ENCODE peak calls at places on chromosomes 7 and 10, in nine cellular contexts. One of them, this sample, is unnamed.

GRCh38 chr10:118447478-118447877 is 105.4 kb upstream of the FAM204A start:
- DNase-seq in type B pancreatic cell: no peak
- DNase-seq in Calu3: no peak
- DNase-seq in cardiac muscle cell: peak; percentile 61
- DNase-seq in IMR-90: no peak
- DNase-seq in D721Med: no peak
- DNase-seq in GM13977: no peak
- DNase-seq in cardiac fibroblast: peak; percentile 14
- DNase-seq in foreskin fibroblast: peak; percentile 21
- DNase-seq in this sample: no peak

GRCh38 chr7:43628431-43628830 is 45.5 kb downstream of the STK17A start:
- DNase-seq in type B pancreatic cell: no peak
- DNase-seq in Calu3: no peak
- DNase-seq in cardiac muscle cell: no peak
- DNase-seq in IMR-90: no peak
- DNase-seq in D721Med: no peak
- DNase-seq in GM13977: no peak
- DNase-seq in cardiac fibroblast: peak; percentile 26
- DNase-seq in foreskin fibroblast: no peak
- DNase-seq in this sample: no peak

GRCh38 chr7:82593780-82594179 is 150.2 kb upstream of the CACNA2D1 start:
- DNase-seq in type B pancreatic cell: no peak
- DNase-seq in Calu3: no peak
- DNase-seq in cardiac muscle cell: no peak
- DNase-seq in IMR-90: peak; percentile 21
- DNase-seq in D721Med: no peak
- DNase-seq in GM13977: no peak
- DNase-seq in cardiac fibroblast: peak; percentile 11
- DNase-seq in foreskin fibroblast: no peak
- DNase-seq in this sample: no peak

GRCh38 chr10:9331583-9332008 is 1277.1 kb downstream of the GATA3 start:
- DNase-seq in type B pancreatic cell: no peak
- DNase-seq in Calu3: no peak
- DNase-seq in cardiac muscle cell: peak; percentile 73
- DNase-seq in IMR-90: peak; percentile 65
- DNase-seq in D721Med: peak; percentile 33
- DNase-seq in GM13977: peak; percentile 54
- DNase-seq in cardiac fibroblast: peak; percentile 76
- DNase-seq in foreskin fibroblast: peak; percentile 19
- DNase-seq in this sample: peak; percentile 52

GRCh38 chr7:22841954-22842353 is 19.3 kb upstream of the TOMM7 start:
- DNase-seq in type B pancreatic cell: no peak
- DNase-seq in Calu3: no peak
- DNase-seq in cardiac muscle cell: no peak
- DNase-seq in IMR-90: peak; percentile 47
- DNase-seq in D721Med: no peak
- DNase-seq in GM13977: no peak
- DNase-seq in cardiac fibroblast: no peak
- DNase-seq in foreskin fibroblast: peak; percentile 81
- DNase-seq in this sample: no peak

GRCh38 chr10:23755557-23755956 is 316.7 kb downstream of the OTUD1 start:
- DNase-seq in type B pancreatic cell: no peak
- DNase-seq in Calu3: peak; percentile 47
- DNase-seq in cardiac muscle cell: no peak
- DNase-seq in IMR-90: no peak
- DNase-seq in D721Med: no peak
- DNase-seq in GM13977: no peak
- DNase-seq in cardiac fibroblast: no peak
- DNase-seq in foreskin fibroblast: no peak
- DNase-seq in this sample: no peak

GRCh38 chr10:47137311-47137851 is 162.6 kb upstream of the GDF10 start:
- DNase-seq in type B pancreatic cell: no peak
- DNase-seq in Calu3: peak; percentile 57
- DNase-seq in cardiac muscle cell: peak; percentile 88
- DNase-seq in IMR-90: peak; percentile 96
- DNase-seq in D721Med: no peak
- DNase-seq in GM13977: no peak
- DNase-seq in cardiac fibroblast: peak; percentile 88
- DNase-seq in foreskin fibroblast: peak; percentile 21
- DNase-seq in this sample: no peak

GRCh38 chr10:72039377-72039776 is 49.0 kb downstream of the SPOCK2 start:
- DNase-seq in type B pancreatic cell: no peak
- DNase-seq in Calu3: no peak
- DNase-seq in cardiac muscle cell: no peak
- DNase-seq in IMR-90: no peak
- DNase-seq in D721Med: no peak
- DNase-seq in GM13977: no peak
- DNase-seq in cardiac fibroblast: no peak
- DNase-seq in foreskin fibroblast: no peak
- DNase-seq in this sample: no peak

GRCh38 chr7:47627580-47628283 is 45.8 kb upstream of the TNS3 start:
- DNase-seq in type B pancreatic cell: no peak
- DNase-seq in Calu3: no peak
- DNase-seq in cardiac muscle cell: no peak
- DNase-seq in IMR-90: no peak
- DNase-seq in D721Med: no peak
- DNase-seq in GM13977: peak; percentile 53
- DNase-seq in cardiac fibroblast: no peak
- DNase-seq in foreskin fibroblast: no peak
- DNase-seq in this sample: peak; percentile 51

GRCh38 chr10:123147635-123148413 is at the start of gene HMX2:
- DNase-seq in type B pancreatic cell: no peak
- DNase-seq in Calu3: no peak
- DNase-seq in cardiac muscle cell: no peak
- DNase-seq in IMR-90: no peak
- DNase-seq in D721Med: no peak
- DNase-seq in GM13977: peak; percentile 81
- DNase-seq in cardiac fibroblast: no peak
- DNase-seq in foreskin fibroblast: no peak
- DNase-seq in this sample: peak; percentile 85

GRCh38 chr10:12111528-12111927 is 17.9 kb upstream of the SEC61A2 start:
- DNase-seq in type B pancreatic cell: no peak
- DNase-seq in Calu3: no peak
- DNase-seq in cardiac muscle cell: no peak
- DNase-seq in IMR-90: no peak
- DNase-seq in D721Med: no peak
- DNase-seq in GM13977: no peak
- DNase-seq in cardiac fibroblast: no peak
- DNase-seq in foreskin fibroblast: no peak
- DNase-seq in this sample: no peak

DNA sequence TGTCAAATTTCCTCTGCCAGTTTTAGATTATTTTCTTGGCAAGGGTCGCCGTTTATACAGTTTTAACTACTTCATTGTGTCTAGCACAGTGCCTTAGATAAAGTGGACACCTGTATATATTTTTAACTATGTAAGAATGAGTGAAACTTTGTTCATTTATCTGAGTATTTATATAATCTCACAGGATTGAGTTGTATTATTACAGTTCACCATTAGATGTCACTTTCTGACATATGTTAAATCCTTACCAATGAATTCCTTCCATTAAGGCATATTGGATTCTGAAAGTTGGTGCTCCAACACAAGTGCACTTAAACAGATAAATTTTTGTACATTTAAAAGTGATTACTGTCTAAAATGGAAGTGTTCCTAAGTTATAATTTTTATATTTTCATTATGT is 43.0 kb downstream of the ZMYND11 start:
- DNase-seq in type B pancreatic cell: no peak
- DNase-seq in Calu3: no peak
- DNase-seq in cardiac muscle cell: peak; percentile 65
- DNase-seq in IMR-90: peak; percentile 68
- DNase-seq in D721Med: no peak
- DNase-seq in GM13977: no peak
- DNase-seq in cardiac fibroblast: peak; percentile 69
- DNase-seq in foreskin fibroblast: peak; percentile 28
- DNase-seq in this sample: peak; percentile 24
- TF ChIP-seq CTCF in type B pancreatic cell: peak; percentile 55
- TF ChIP-seq CTCF in Calu3: peak; percentile 24
- TF ChIP-seq CTCF in cardiac muscle cell: peak; percentile 37
- TF ChIP-seq CTCF in IMR-90: peak; percentile 50
- TF ChIP-seq CTCF in D721Med: peak; percentile 51
- TF ChIP-seq CTCF in GM13977: peak; percentile 40
- TF ChIP-seq CTCF in cardiac fibroblast: peak; percentile 24
- TF ChIP-seq CTCF in foreskin fibroblast: no peak
- TF ChIP-seq CTCF in this sample: no peak

DNA sequence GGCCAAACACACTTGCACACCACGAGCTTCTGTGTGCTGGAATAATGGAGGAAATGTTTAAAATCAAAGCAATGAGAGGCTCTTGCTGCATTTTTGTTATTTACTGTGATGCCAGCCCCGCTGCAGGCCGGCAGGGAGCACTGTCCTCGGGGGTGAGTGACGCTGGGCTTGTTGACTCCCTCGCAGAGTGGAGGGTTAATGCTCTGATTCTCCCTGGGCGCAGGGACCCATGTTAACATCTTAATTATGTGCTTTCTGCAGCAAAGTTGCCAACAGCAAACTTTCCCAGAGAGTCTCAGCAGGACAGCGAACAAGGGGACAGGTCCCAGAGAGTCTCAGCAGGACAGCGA is 22.9 kb downstream of the SCART1 start:
- DNase-seq in type B pancreatic cell: no peak
- DNase-seq in Calu3: no peak
- DNase-seq in cardiac muscle cell: no peak
- DNase-seq in IMR-90: no peak
- DNase-seq in D721Med: no peak
- DNase-seq in GM13977: peak; percentile 10
- DNase-seq in cardiac fibroblast: no peak
- DNase-seq in foreskin fibroblast: no peak
- DNase-seq in this sample: no peak
- TF ChIP-seq CTCF in type B pancreatic cell: no peak
- TF ChIP-seq CTCF in Calu3: no peak
- TF ChIP-seq CTCF in cardiac muscle cell: no peak
- TF ChIP-seq CTCF in IMR-90: no peak
- TF ChIP-seq CTCF in D721Med: no peak
- TF ChIP-seq CTCF in GM13977: no peak
- TF ChIP-seq CTCF in cardiac fibroblast: no peak
- TF ChIP-seq CTCF in foreskin fibroblast: no peak
- TF ChIP-seq CTCF in this sample: no peak

DNA sequence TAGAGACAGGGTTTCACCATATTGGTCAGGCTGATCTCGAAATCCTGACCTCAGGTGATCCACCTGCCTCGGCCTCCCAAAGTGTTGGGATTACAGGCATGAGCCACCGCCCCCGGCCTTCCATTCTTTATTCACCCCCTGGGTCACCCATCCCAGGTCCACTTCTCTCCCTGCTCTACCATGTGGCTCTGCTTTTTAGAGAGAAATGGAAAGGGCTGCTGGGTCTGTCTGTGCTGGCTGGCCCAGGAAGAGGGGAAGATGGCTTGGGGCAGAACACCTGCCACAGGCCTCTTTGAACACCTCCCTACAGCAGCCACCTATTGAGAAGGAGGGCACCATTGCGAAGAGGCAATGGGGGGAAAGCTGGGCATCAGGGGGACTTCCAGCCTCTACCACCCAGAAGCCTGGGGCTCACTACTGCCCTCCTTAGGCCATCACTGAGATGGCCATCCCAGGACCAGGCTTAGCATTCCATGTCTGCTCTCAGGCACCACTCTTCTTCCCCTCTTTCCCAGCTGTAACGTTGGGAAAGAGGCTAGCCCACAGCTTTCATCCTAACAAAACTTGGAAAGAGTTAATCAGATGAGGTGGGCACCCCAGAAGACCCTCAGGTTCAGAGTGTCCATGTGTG is 256.3 kb downstream of the GRID1 start:
- DNase-seq in type B pancreatic cell: peak; percentile 49
- DNase-seq in Calu3: no peak
- DNase-seq in cardiac muscle cell: no peak
- DNase-seq in IMR-90: no peak
- DNase-seq in D721Med: no peak
- DNase-seq in GM13977: no peak
- DNase-seq in cardiac fibroblast: no peak
- DNase-seq in foreskin fibroblast: no peak
- DNase-seq in this sample: no peak
- TF ChIP-seq CTCF in type B pancreatic cell: peak; percentile 42
- TF ChIP-seq CTCF in Calu3: no peak
- TF ChIP-seq CTCF in cardiac muscle cell: peak; percentile 11
- TF ChIP-seq CTCF in IMR-90: no peak
- TF ChIP-seq CTCF in D721Med: no peak
- TF ChIP-seq CTCF in GM13977: peak; percentile 43
- TF ChIP-seq CTCF in cardiac fibroblast: no peak
- TF ChIP-seq CTCF in foreskin fibroblast: peak; percentile 5
- TF ChIP-seq CTCF in this sample: peak; percentile 56

DNA sequence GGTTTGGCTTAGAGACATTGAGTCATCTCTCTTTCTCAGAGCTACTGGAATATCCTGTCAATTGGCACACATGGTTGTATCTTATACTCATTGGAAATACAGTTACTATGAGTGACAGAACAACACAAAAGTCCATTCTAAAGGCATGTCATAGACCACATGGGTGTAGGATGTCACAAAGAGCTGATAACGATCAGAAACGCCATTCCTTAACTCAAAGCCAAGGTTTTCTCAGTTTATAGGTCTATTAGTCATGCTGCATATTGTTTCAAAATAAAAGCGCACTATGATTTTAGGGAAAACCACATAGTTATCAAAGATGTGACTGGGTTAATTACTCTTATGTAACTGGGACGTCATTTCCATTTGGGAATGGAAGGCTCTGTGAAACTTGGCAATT is 147.2 kb upstream of the FAM171A1 start:
- DNase-seq in type B pancreatic cell: no peak
- DNase-seq in Calu3: no peak
- DNase-seq in cardiac muscle cell: peak; percentile 15
- DNase-seq in IMR-90: no peak
- DNase-seq in D721Med: no peak
- DNase-seq in GM13977: no peak
- DNase-seq in cardiac fibroblast: peak; percentile 4
- DNase-seq in foreskin fibroblast: no peak
- DNase-seq in this sample: no peak
- TF ChIP-seq CTCF in type B pancreatic cell: no peak
- TF ChIP-seq CTCF in Calu3: no peak
- TF ChIP-seq CTCF in cardiac muscle cell: no peak
- TF ChIP-seq CTCF in IMR-90: no peak
- TF ChIP-seq CTCF in D721Med: no peak
- TF ChIP-seq CTCF in GM13977: no peak
- TF ChIP-seq CTCF in cardiac fibroblast: no peak
- TF ChIP-seq CTCF in foreskin fibroblast: no peak
- TF ChIP-seq CTCF in this sample: no peak

GRCh38 chr10:61897671-61898434 is 3.6 kb upstream of the ARID5B start:
- DNase-seq in type B pancreatic cell: no peak
- DNase-seq in Calu3: peak; percentile 43
- DNase-seq in cardiac muscle cell: peak; percentile 77
- DNase-seq in IMR-90: peak; percentile 38
- DNase-seq in D721Med: no peak
- DNase-seq in GM13977: no peak
- DNase-seq in cardiac fibroblast: peak; percentile 54
- DNase-seq in foreskin fibroblast: peak; percentile 47
- DNase-seq in this sample: no peak
- TF ChIP-seq CTCF in type B pancreatic cell: peak; percentile 64
- TF ChIP-seq CTCF in Calu3: no peak
- TF ChIP-seq CTCF in cardiac muscle cell: peak; percentile 36
- TF ChIP-seq CTCF in IMR-90: peak; percentile 28
- TF ChIP-seq CTCF in D721Med: no peak
- TF ChIP-seq CTCF in GM13977: no peak
- TF ChIP-seq CTCF in cardiac fibroblast: peak; percentile 46
- TF ChIP-seq CTCF in foreskin fibroblast: peak; percentile 16
- TF ChIP-seq CTCF in this sample: no peak

This sample was measured in GM20000.